ENCODE peak calls at places on chromosome 17, in ten cellular contexts. J, V, B, H, O, Q, L, C, S and I are unnamed samples. For H3K27me3, the result is how much of the 10 kb centered on the place peaks cover.

GRCh38 chr17:68782829-68783228 is 172.4 kb downstream of the ABCA8 start:
- DNase-seq in J (no peak), V (no peak), B (no peak), H (peak), O (no peak), Q (no peak), L (no peak), C (no peak), S (no peak), I (no peak)

GRCh38 chr17:37392024-37392590 is 14.5 kb downstream of the ACACA start:
- DNase-seq in J (no peak), V (no peak), B (no peak), H (no peak), O (no peak), Q (no peak), L (no peak), C (no peak), S (no peak), I (no peak)

GRCh38 chr17:20267459-20267842 is 199.9 kb downstream of the LGALS9B start:
- DNase-seq in J (no peak), V (no peak), B (no peak), H (no peak), O (no peak), Q (no peak), L (no peak), C (peak), S (no peak), I (no peak)

GRCh38 chr17:37826497-37827115 is 81.7 kb upstream of the HNF1B start:
- DNase-seq in J (no peak), V (no peak), B (no peak), H (no peak), O (no peak), Q (no peak), L (no peak), C (no peak), S (no peak), I (peak)

GRCh38 chr17:56833023-56833811 is 503 bp downstream of the C17orf67 start:
- DNase-seq in J (peak), V (no peak), B (peak), H (peak), O (peak), Q (peak), L (peak), C (peak), S (peak), I (peak)

GRCh38 chr17:19343256-19343630 is 19.3 kb downstream of the B9D1 start:
- DNase-seq in J (no peak), V (peak), B (no peak), H (no peak), O (no peak), Q (peak), L (no peak), C (no peak), S (no peak), I (no peak)

GRCh38 chr17:43784628-43785101 is 4.4 kb downstream of the CFAP97D1 start:
- DNase-seq in J (no peak), V (no peak), B (no peak), H (no peak), O (no peak), Q (no peak), L (no peak), C (no peak), S (no peak), I (no peak)

GRCh38 chr17:75872434-75873351 is 5.7 kb downstream of the TRIM47 start:
- DNase-seq in J (no peak), V (peak), B (peak), H (peak), O (no peak), Q (peak), L (peak), C (peak), S (no peak), I (peak)

GRCh38 chr17:29649359-29649758 is 26.6 kb upstream of the CORO6 start:
- DNase-seq in J (no peak), V (no peak), B (no peak), H (no peak), O (no peak), Q (no peak), L (no peak), C (peak), S (no peak), I (no peak)

GRCh38 chr17:65572186-65572580 is 10.7 kb upstream of the AXIN2 start:
- DNase-seq in J (no peak), V (no peak), B (no peak), H (no peak), O (no peak), Q (no peak), L (no peak), C (no peak), S (no peak), I (no peak)

GRCh38 chr17:80781188-80781577 is 210.5 kb upstream of the CHMP6 start:
- DNase-seq in J (no peak), V (peak), B (no peak), H (no peak), O (no peak), Q (peak), L (no peak), C (no peak), S (no peak), I (peak)

GRCh38 chr17:51147641-51148040 is 5.7 kb upstream of the NME1 start:
- DNase-seq in J (no peak), V (no peak), B (no peak), H (no peak), O (no peak), Q (no peak), L (no peak), C (no peak), S (no peak), I (no peak)

GRCh38 chr17:41037853-41038350 is 3.2 kb upstream of the KRTAP1-3 start:
- DNase-seq in J (no peak), V (no peak), B (no peak), H (no peak), O (no peak), Q (no peak), L (no peak), C (no peak), S (no peak), I (no peak)

GRCh38 chr17:1907818-1908698 is 78.3 kb downstream of the RPA1 start:
- DNase-seq in J (peak), V (no peak), B (no peak), H (no peak), O (no peak), Q (no peak), L (no peak), C (no peak), S (no peak), I (no peak)

GRCh38 chr17:49224198-49224996 is 6.2 kb downstream of the PHOSPHO1 start:
- DNase-seq in J (peak), V (no peak), B (peak), H (no peak), O (no peak), Q (no peak), L (peak), C (no peak), S (no peak), I (peak)

GRCh38 chr17:16215002-16215272 is 397 bp downstream of the NCOR1 start:
- DNase-seq in J (peak), V (no peak), B (peak), H (peak), O (no peak), Q (no peak), L (peak), C (peak), S (no peak), I (no peak)

GRCh38 chr17:65593092-65593869 is 31.8 kb upstream of the AXIN2 start:
- DNase-seq in J (no peak), V (no peak), B (no peak), H (no peak), O (no peak), Q (no peak), L (no peak), C (no peak), S (no peak), I (no peak)

GRCh38 chr17:68458260-68459029 is 1.1 kb upstream of the WIPI1 start:
- DNase-seq in J (no peak), V (no peak), B (no peak), H (no peak), O (no peak), Q (no peak), L (no peak), C (no peak), S (no peak), I (no peak)

GRCh38 chr17:7190276-7190917 is 11.2 kb upstream of the ASGR1 start:
- DNase-seq in J (no peak), V (no peak), B (no peak), H (no peak), O (no peak), Q (no peak), L (no peak), C (no peak), S (no peak), I (no peak)

GRCh38 chr17:80889231-80889896 is 102.3 kb upstream of the CHMP6 start:
- DNase-seq in J (no peak), V (no peak), B (no peak), H (no peak), O (no peak), Q (peak), L (no peak), C (no peak), S (no peak), I (no peak)

GRCh38 chr17:41860254-41860931 is 4.8 kb downstream of the KLHL11 start:
- DNase-seq in J (no peak), V (no peak), B (no peak), H (no peak), O (no peak), Q (no peak), L (no peak), C (no peak), S (no peak), I (no peak)

GRCh38 chr17:55734128-55734781 is 11.6 kb upstream of the TMEM100 start:
- DNase-seq in J (no peak), V (no peak), B (no peak), H (no peak), O (no peak), Q (no peak), L (no peak), C (peak), S (no peak), I (no peak)

GRCh38 chr17:55730808-55731207 is 8.1 kb upstream of the TMEM100 start:
- DNase-seq in J (no peak), V (no peak), B (no peak), H (no peak), O (no peak), Q (peak), L (no peak), C (no peak), S (no peak), I (no peak)

GRCh38 chr17:55729484-55729883 is 6.8 kb upstream of the TMEM100 start:
- DNase-seq in J (no peak), V (no peak), B (no peak), H (no peak), O (no peak), Q (no peak), L (no peak), C (no peak), S (no peak), I (no peak)

GRCh38 chr17:55730380-55730779 is 7.7 kb upstream of the TMEM100 start:
- DNase-seq in J (no peak), V (no peak), B (no peak), H (no peak), O (no peak), Q (no peak), L (no peak), C (no peak), S (no peak), I (no peak)

DNA sequence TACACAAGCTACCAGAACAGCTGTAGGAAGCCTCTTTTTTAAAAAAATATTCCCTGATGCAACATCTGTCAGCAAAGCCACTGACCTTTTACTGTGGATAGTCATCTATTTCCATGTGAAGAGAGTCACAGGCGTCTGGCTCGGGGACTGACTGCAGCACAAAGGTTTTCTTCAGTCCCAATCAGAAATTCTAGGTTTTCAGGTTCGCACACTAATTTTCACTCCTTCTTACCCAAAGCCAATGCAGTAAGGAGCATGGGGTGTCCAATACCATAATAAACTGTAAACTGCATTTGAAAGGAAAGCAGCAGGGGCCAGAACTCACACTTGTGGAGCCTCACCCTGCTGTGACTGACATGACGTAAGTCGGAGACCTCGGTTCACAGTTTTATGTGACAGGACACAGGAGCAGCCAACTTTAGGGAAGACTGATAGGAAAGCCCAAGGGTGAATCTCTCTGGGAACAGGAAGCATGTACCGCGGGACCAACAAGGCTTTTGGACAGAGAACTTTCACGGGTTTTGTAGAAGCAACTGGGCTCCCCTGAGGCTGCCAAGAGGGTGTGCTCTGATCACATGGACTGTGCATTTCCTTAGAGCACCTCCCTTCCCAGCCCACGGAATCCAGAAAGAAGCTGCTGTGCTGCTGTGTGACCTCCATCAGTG is 9.1 kb upstream of the TMEM100 start:
- DNase-seq in J (no peak), V (no peak), B (no peak), H (peak), O (no peak), Q (peak), L (peak), C (peak), S (no peak), I (no peak)
- TF ChIP-seq POLR2AphosphoS5 in J (peak), V (peak), B (peak), H (no peak), O (no peak), Q (peak), L (no peak), C (no peak), S (no peak), I (peak)

GRCh38 chr17:78450696-78451344 is 72.4 kb downstream of the PGS1 start:
- DNase-seq in J (no peak), V (no peak), B (no peak), H (no peak), O (no peak), Q (no peak), L (no peak), C (no peak), S (no peak), I (no peak)
- H3K27me3 ChIP-seq in J (under half), V (under half), B (under half), H (under half), O (under half), Q (under half), L (under half), C (half or more), S (under half), I (under half)

GRCh38 chr17:3036800-3037199 is 26.6 kb downstream of the OR1D5 start:
- DNase-seq in J (no peak), V (no peak), B (no peak), H (no peak), O (no peak), Q (no peak), L (no peak), C (no peak), S (no peak), I (peak)

GRCh38 chr17:3035968-3036280 is 27.5 kb downstream of the OR1D5 start:
- DNase-seq in J (no peak), V (no peak), B (no peak), H (no peak), O (no peak), Q (no peak), L (no peak), C (no peak), S (no peak), I (no peak)

GRCh38 chr17:3038941-3039340 is 24.5 kb downstream of the OR1D5 start:
- DNase-seq in J (no peak), V (no peak), B (no peak), H (no peak), O (no peak), Q (no peak), L (no peak), C (no peak), S (no peak), I (peak)

GRCh38 chr17:3035256-3035967 is 28.0 kb downstream of the OR1D5 start:
- DNase-seq in J (no peak), V (no peak), B (no peak), H (peak), O (no peak), Q (no peak), L (no peak), C (no peak), S (no peak), I (peak)

DNA sequence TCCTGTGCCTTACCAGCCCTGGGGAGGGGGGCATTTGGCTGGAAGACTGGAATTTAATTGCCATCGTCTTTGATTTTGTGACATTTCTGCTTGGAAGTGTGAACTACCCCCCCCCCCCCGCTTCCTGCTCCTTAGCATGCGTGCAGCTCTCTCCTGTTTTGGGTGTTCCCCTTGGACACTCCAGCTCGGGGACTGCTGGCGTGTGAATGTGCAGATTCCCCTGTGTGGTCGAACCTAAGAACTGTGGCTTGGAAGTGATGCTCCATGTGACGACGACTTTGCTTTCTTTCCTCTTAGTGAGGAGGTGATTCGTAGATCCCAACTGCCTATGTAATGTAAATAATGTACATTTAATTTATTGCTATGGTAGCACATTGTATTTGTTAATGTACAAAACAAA is 26.1 kb downstream of the OR1D5 start:
- DNase-seq in J (no peak), V (no peak), B (no peak), H (no peak), O (no peak), Q (no peak), L (no peak), C (no peak), S (no peak), I (no peak)
- TF ChIP-seq POLR2A in J (no peak), V (no peak), B (no peak), H (no peak), O (no peak), Q (no peak), L (no peak), C (no peak), S (no peak), I (no peak)

GRCh38 chr17:59434429-59434828 is 103.0 kb downstream of the YPEL2 start:
- DNase-seq in J (no peak), V (no peak), B (no peak), H (no peak), O (no peak), Q (no peak), L (no peak), C (no peak), S (no peak), I (no peak)

GRCh38 chr17:59437766-59438165 is 106.3 kb downstream of the YPEL2 start:
- DNase-seq in J (no peak), V (no peak), B (no peak), H (no peak), O (no peak), Q (no peak), L (no peak), C (no peak), S (no peak), I (no peak)

GRCh38 chr17:59436900-59437299 is 105.4 kb downstream of the YPEL2 start:
- DNase-seq in J (no peak), V (no peak), B (no peak), H (no peak), O (no peak), Q (no peak), L (no peak), C (no peak), S (no peak), I (no peak)

GRCh38 chr17:59432657-59433056 is 101.2 kb downstream of the YPEL2 start:
- DNase-seq in J (no peak), V (no peak), B (no peak), H (no peak), O (no peak), Q (no peak), L (no peak), C (no peak), S (no peak), I (no peak)

GRCh38 chr17:59435238-59435637 is 103.8 kb downstream of the YPEL2 start:
- DNase-seq in J (no peak), V (no peak), B (no peak), H (no peak), O (no peak), Q (no peak), L (no peak), C (no peak), S (no peak), I (no peak)
- TF ChIP-seq POLR2AphosphoS5 in J (no peak), V (no peak), B (peak), H (no peak), O (no peak), Q (no peak), L (no peak), C (no peak), S (no peak), I (no peak)

DNA sequence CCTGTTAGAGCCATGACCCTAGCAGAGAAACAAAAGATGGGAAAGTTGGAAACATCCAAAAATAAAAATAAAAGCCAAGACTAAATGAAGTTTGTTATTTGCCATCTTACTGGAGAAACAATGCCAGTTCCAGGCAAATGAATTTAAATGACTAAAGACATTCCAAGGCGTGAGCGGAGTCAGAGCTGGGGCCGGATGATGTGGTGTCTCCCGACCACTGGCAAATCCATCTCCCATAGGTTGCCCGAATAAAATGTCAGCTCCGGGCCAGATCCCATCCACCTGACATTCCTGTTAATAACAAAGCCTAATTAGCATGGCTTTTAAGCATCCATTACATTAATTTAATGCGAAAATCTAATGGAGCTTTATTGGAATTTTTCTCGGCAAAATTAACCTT is 123.5 kb downstream of the CCT6B start:
- DNase-seq in J (no peak), V (no peak), B (no peak), H (no peak), O (no peak), Q (no peak), L (no peak), C (no peak), S (no peak), I (no peak)
- H3K27me3 ChIP-seq in J (under half), V (under half), B (under half), H (under half), O (under half), Q (under half), L (under half), C (under half), S (under half), I (under half)